ENCODE peak calls at places on chromosome 1, in seven cellular contexts. K, C, R, F, G, P and U are unnamed samples.

GRCh38 chr1:214823311-214824117 is 220.5 kb downstream of the CENPF start:
- DNase-seq in F (no peak), P (no peak), K (no peak), R (no peak), G (no peak), C (no peak), U (no peak)

GRCh38 chr1:155729031-155729898 is 40.4 kb downstream of the DAP3 start:
- DNase-seq in K (peak), C (no peak), R (peak), P (peak), F (peak), G (peak), U (peak)

GRCh38 chr1:8070381-8070811 is 44.3 kb upstream of the ERRFI1 start:
- DNase-seq in F (no peak), R (no peak), G (no peak), P (no peak), C (no peak), K (no peak), U (peak)

GRCh38 chr1:208598021-208598420 is 353.8 kb upstream of the PLXNA2 start:
- DNase-seq in F (no peak), P (no peak), C (no peak), R (no peak), K (no peak), G (no peak), U (no peak)

GRCh38 chr1:41102208-41102607 is 80.7 kb upstream of the SLFNL1 start:
- DNase-seq in K (peak), P (peak), C (peak), F (peak), R (peak), G (peak), U (peak)

GRCh38 chr1:169070547-169070946 is 35.9 kb upstream of the ATP1B1 start:
- DNase-seq in F (no peak), C (no peak), P (no peak), R (no peak), G (no peak), K (no peak), U (no peak)

GRCh38 chr1:191993549-191993948 is 164.7 kb upstream of the RGS18 start:
- DNase-seq in K (no peak), F (no peak), R (no peak), C (no peak), P (no peak), G (no peak), U (no peak)

GRCh38 chr1:62833529-62833928 is 49.6 kb downstream of the ATG4C start:
- DNase-seq in P (no peak), R (no peak), G (no peak), F (no peak), C (no peak), K (no peak), U (no peak)

GRCh38 chr1:208036177-208036808 is 125.4 kb upstream of the CD34 start:
- DNase-seq in P (no peak), G (no peak), K (no peak), C (peak), F (no peak), R (no peak), U (peak)

GRCh38 chr1:31761883-31762282 is 2.3 kb downstream of the ADGRB2 start:
- DNase-seq in K (no peak), G (no peak), R (no peak), C (no peak), P (peak), F (no peak), U (no peak)

GRCh38 chr1:16905112-16905855 is 9.5 kb downstream of the RNU1-2 start:
- DNase-seq in G (peak), P (peak), K (no peak), C (peak), R (no peak), F (peak), U (no peak)

GRCh38 chr1:154755858-154756730 is 114.0 kb downstream of the KCNN3 start:
- DNase-seq in F (no peak), R (no peak), G (no peak), K (no peak), P (no peak), C (no peak), U (peak)

GRCh38 chr1:2466270-2466665 is 9.8 kb upstream of the PLCH2 start:
- DNase-seq in F (no peak), R (no peak), P (no peak), K (no peak), G (no peak), C (no peak), U (no peak)

GRCh38 chr1:213374369-213374768 is 323.3 kb downstream of the RPS6KC1 start:
- DNase-seq in G (peak), R (peak), F (peak), C (no peak), P (no peak), K (peak), U (peak)

GRCh38 chr1:46487818-46488218 is 1.8 kb upstream of the DMBX1 start:
- DNase-seq in K (no peak), C (no peak), P (no peak), R (no peak), G (no peak), F (no peak), U (peak)

GRCh38 chr1:53585565-53585964 is 126.4 kb downstream of the DMRTB1 start:
- DNase-seq in G (no peak), K (no peak), P (no peak), R (no peak), C (peak), F (peak), U (no peak)

GRCh38 chr1:114011796-114012195 is 32.5 kb downstream of the OLFML3 start:
- DNase-seq in K (no peak), G (no peak), P (no peak), F (no peak), R (no peak), C (no peak), U (no peak)

GRCh38 chr1:63128562-63128961 is 193.8 kb upstream of the FOXD3 start:
- DNase-seq in G (no peak), C (no peak), P (no peak), K (no peak), F (no peak), R (no peak), U (no peak)

GRCh38 chr1:52552505-52553371 is at the start of gene TUT4:
- DNase-seq in F (peak), R (peak), P (no peak), G (peak), K (peak), C (peak), U (peak)

GRCh38 chr1:40758578-40759343 is 24.8 kb upstream of the KCNQ4 start:
- DNase-seq in F (no peak), P (no peak), C (no peak), R (no peak), G (no peak), K (no peak), U (no peak)

GRCh38 chr1:91349524-91349923 is 55.1 kb downstream of the HFM1 start:
- DNase-seq in F (no peak), P (no peak), G (no peak), C (no peak), R (no peak), K (no peak), U (no peak)

GRCh38 chr1:91345395-91346005 is 59.1 kb downstream of the HFM1 start:
- DNase-seq in K (no peak), P (no peak), G (no peak), C (no peak), F (no peak), R (no peak), U (no peak)

GRCh38 chr1:91346824-91347223 is 57.8 kb downstream of the HFM1 start:
- DNase-seq in F (no peak), P (no peak), G (no peak), C (no peak), K (no peak), R (no peak), U (no peak)
- TF ChIP-seq CTCF in F (no peak), P (no peak), G (no peak), C (no peak), K (no peak), R (no peak), U (no peak)

DNA sequence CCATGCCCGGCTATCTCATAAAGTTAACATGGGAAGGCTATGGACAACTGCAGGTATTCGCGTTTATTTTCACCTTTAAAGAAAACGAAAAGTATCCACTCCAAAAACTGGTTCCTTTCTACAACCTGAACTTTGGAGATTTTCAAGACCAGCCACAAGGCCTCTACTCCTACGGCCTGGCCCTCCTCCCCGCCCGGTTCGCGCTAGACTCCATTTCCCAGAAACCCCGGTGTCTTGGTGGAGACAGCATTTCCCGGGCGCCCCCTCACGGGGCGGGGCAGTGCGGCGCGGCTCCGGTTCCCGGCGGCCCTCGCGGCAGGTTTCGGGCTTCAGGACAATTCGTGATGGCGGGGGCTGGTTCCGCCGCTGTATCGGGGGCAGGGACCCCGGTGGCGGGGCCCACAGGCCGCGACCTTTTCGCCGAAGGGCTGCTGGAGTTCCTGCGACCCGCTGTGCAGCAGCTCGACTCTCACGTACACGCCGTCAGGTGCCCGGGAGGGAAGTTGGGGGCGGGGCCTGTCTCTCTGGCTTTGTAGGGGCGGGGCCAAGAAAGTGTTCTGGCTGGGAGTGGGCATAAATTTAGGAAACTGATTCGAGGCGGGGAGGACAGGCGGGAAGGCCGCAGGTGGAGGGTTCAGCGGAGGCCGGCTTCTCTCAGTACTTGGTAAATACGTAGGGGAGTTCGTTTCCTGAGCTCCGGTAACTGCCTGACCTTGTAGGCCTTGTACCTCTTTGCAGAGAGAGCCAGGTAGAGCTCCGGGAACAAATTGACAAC is at the start of gene SNAPIN:
- DNase-seq in K (peak), G (peak), F (peak), R (peak), C (peak), P (peak), U (peak)
- TF ChIP-seq CTCF in K (peak), G (no peak), F (peak), R (peak), C (peak), P (no peak), U (peak)

DNA sequence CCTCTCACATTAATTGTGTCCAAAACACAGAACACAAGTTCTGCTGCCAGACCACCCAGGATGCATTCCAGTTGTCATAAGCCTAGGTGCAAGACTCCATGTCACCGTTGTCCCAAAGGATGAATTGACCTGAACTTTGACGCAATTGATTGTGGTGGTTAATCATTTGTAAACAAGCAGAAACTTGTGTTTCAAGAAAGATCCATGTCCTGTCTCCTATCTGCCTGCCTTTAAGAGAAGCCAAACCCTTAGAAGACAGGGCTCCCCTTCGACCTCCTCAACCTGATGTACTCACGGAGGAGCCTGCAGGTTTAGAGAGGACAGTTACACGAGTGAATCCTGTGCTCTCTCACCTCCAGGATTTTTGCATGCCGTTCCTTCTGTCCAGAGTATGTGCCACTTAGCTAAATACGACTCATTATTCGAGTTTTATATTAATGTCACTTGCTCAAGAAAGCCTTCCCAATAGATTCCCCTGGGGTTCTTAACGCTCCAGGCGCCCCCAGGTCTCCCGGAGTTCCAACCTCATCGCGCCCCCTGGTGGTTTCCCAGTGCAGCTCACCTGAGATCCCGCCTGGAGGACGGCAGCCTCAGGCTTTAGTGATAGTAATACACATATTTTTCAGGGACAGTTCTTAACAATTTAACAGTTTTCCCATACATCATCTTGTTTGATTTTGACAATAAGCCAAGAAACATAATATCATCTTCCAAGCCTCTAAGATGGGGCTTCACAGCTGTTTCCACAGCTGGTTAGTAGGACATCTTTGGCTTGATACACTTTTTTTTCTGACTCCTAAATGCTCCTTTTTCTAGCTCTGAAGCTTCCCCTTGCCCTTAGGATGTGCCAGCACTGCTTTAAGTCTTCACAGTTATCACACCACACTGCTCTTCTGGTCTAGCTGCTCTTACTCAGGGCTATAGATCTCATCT is 2.4 kb upstream of the C8B start:
- DNase-seq in G (peak), R (peak), C (no peak), F (no peak), K (no peak), P (no peak), U (peak)
- TF ChIP-seq CTCF in G (no peak), R (no peak), C (no peak), F (peak), K (no peak), P (peak), U (peak)

DNA sequence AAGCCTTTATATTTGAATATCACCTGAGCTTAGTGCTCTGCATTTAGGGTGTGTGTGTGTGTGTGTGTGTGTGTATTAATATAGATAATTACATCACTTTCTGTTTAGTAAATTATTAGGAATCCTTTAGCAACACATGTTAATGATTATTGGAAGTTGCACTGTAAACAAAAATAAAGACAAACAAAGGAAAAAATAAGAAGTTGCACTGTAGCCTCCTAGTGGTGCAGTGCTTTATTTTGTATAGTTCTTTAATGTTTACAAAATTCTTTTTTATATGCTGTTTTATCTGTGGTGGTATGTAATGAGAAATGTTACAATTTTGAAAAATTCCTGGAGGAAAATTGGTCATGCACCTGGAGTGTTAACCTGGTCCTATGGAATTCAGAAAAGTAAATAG is 69.2 kb downstream of the UBE4B start:
- DNase-seq in K (no peak), G (no peak), P (no peak), R (no peak), C (no peak), F (no peak), U (no peak)
- TF ChIP-seq CTCF in K (no peak), G (no peak), P (no peak), R (no peak), C (no peak), F (no peak), U (no peak)

GRCh38 chr1:38241594-38242331 is 195.2 kb upstream of the POU3F1 start:
- DNase-seq in P (no peak), R (no peak), C (no peak), K (no peak), G (no peak), F (no peak), U (no peak)
- TF ChIP-seq CTCF in P (no peak), R (no peak), C (no peak), K (no peak), G (no peak), F (no peak), U (no peak)